ENCODE peak calls at places on chromosome X, in eight cellular contexts. One of them, this sample, is unnamed.

GRCh38 chrX:121975666-121976065 is 928.3 kb downstream of the GLUD2 start:
- DNase-seq in mammary epithelial cell: no peak
- DNase-seq in CD4-positive, alpha-beta T cell: no peak
- DNase-seq in HCT116: no peak
- DNase-seq in glutamatergic neuron: no peak
- DNase-seq in GM20000: no peak
- DNase-seq in psoas muscle: no peak
- DNase-seq in mucosa of descending colon: no peak
- DNase-seq in this sample: no peak

GRCh38 chrX:49896951-49897350 is 17.7 kb downstream of the USP27X start:
- DNase-seq in HCT116: no peak
- DNase-seq in glutamatergic neuron: no peak
- DNase-seq in mucosa of descending colon: no peak
- DNase-seq in CD4-positive, alpha-beta T cell: no peak
- DNase-seq in GM20000: no peak
- DNase-seq in mammary epithelial cell: no peak
- DNase-seq in psoas muscle: no peak
- DNase-seq in this sample: no peak

GRCh38 chrX:53990201-53990600 is 54.1 kb downstream of the PHF8 start:
- DNase-seq in glutamatergic neuron: no peak
- DNase-seq in psoas muscle: no peak
- DNase-seq in CD4-positive, alpha-beta T cell: no peak
- DNase-seq in HCT116: no peak
- DNase-seq in mucosa of descending colon: no peak
- DNase-seq in GM20000: no peak
- DNase-seq in mammary epithelial cell: no peak
- DNase-seq in this sample: no peak

GRCh38 chrX:108323751-108324150 is 114.5 kb downstream of the COL4A6 start:
- DNase-seq in HCT116: no peak
- DNase-seq in CD4-positive, alpha-beta T cell: no peak
- DNase-seq in mucosa of descending colon: no peak
- DNase-seq in GM20000: no peak
- DNase-seq in mammary epithelial cell: no peak
- DNase-seq in glutamatergic neuron: no peak
- DNase-seq in psoas muscle: no peak
- DNase-seq in this sample: no peak

GRCh38 chrX:64204701-64205440 is 637 bp downstream of the AMER1 start:
- DNase-seq in CD4-positive, alpha-beta T cell: peak
- DNase-seq in GM20000: peak
- DNase-seq in mucosa of descending colon: peak
- DNase-seq in HCT116: no peak
- DNase-seq in psoas muscle: peak
- DNase-seq in glutamatergic neuron: peak
- DNase-seq in mammary epithelial cell: peak
- DNase-seq in this sample: peak

GRCh38 chrX:47628980-47629379 is 750 bp downstream of the CFP start:
- DNase-seq in GM20000: no peak
- DNase-seq in mucosa of descending colon: no peak
- DNase-seq in glutamatergic neuron: no peak
- DNase-seq in mammary epithelial cell: no peak
- DNase-seq in CD4-positive, alpha-beta T cell: peak
- DNase-seq in HCT116: no peak
- DNase-seq in psoas muscle: no peak
- DNase-seq in this sample: no peak

GRCh38 chrX:13506574-13506973 is 62.8 kb upstream of the EGFL6 start:
- DNase-seq in psoas muscle: peak
- DNase-seq in HCT116: peak
- DNase-seq in CD4-positive, alpha-beta T cell: peak
- DNase-seq in GM20000: peak
- DNase-seq in mammary epithelial cell: peak
- DNase-seq in glutamatergic neuron: peak
- DNase-seq in mucosa of descending colon: peak
- DNase-seq in this sample: peak

GRCh38 chrX:48468693-48469691 is 1.1 kb downstream of the SLC38A5 start:
- DNase-seq in glutamatergic neuron: peak
- DNase-seq in CD4-positive, alpha-beta T cell: peak
- DNase-seq in mammary epithelial cell: no peak
- DNase-seq in psoas muscle: no peak
- DNase-seq in HCT116: no peak
- DNase-seq in mucosa of descending colon: peak
- DNase-seq in GM20000: peak
- DNase-seq in this sample: no peak

GRCh38 chrX:3250946-3251345 is 95.5 kb downstream of the MXRA5 start:
- DNase-seq in CD4-positive, alpha-beta T cell: no peak
- DNase-seq in GM20000: no peak
- DNase-seq in mucosa of descending colon: no peak
- DNase-seq in mammary epithelial cell: no peak
- DNase-seq in psoas muscle: no peak
- DNase-seq in glutamatergic neuron: no peak
- DNase-seq in HCT116: no peak
- DNase-seq in this sample: no peak

GRCh38 chrX:153055827-153056748 is at the start of gene PNMA3:
- DNase-seq in CD4-positive, alpha-beta T cell: no peak
- DNase-seq in psoas muscle: peak
- DNase-seq in GM20000: no peak
- DNase-seq in glutamatergic neuron: peak
- DNase-seq in mammary epithelial cell: no peak
- DNase-seq in HCT116: no peak
- DNase-seq in mucosa of descending colon: no peak
- DNase-seq in this sample: no peak

GRCh38 chrX:109839694-109840358 is 106.8 kb upstream of the ACSL4 start:
- DNase-seq in mucosa of descending colon: no peak
- DNase-seq in CD4-positive, alpha-beta T cell: no peak
- DNase-seq in glutamatergic neuron: no peak
- DNase-seq in GM20000: no peak
- DNase-seq in mammary epithelial cell: peak
- DNase-seq in HCT116: peak
- DNase-seq in psoas muscle: peak
- DNase-seq in this sample: no peak

GRCh38 chrX:16594490-16594889 is 55.5 kb upstream of the S100G start:
- DNase-seq in GM20000: no peak
- DNase-seq in CD4-positive, alpha-beta T cell: no peak
- DNase-seq in mucosa of descending colon: no peak
- DNase-seq in HCT116: no peak
- DNase-seq in glutamatergic neuron: no peak
- DNase-seq in mammary epithelial cell: no peak
- DNase-seq in psoas muscle: no peak
- DNase-seq in this sample: no peak

GRCh38 chrX:136806891-136807410 is 26.2 kb upstream of the ARHGEF6 start:
- DNase-seq in glutamatergic neuron: no peak
- DNase-seq in psoas muscle: no peak
- DNase-seq in GM20000: no peak
- DNase-seq in mucosa of descending colon: no peak
- DNase-seq in mammary epithelial cell: no peak
- DNase-seq in CD4-positive, alpha-beta T cell: no peak
- DNase-seq in HCT116: no peak
- DNase-seq in this sample: no peak

GRCh38 chrX:134715930-134716619 is 57.8 kb upstream of the PLAC1 start:
- DNase-seq in HCT116: no peak
- DNase-seq in GM20000: no peak
- DNase-seq in glutamatergic neuron: peak
- DNase-seq in mucosa of descending colon: no peak
- DNase-seq in mammary epithelial cell: no peak
- DNase-seq in psoas muscle: no peak
- DNase-seq in CD4-positive, alpha-beta T cell: no peak
- DNase-seq in this sample: no peak

GRCh38 chrX:151711154-151711553 is 4.7 kb upstream of the FATE1 start:
- DNase-seq in HCT116: no peak
- DNase-seq in GM20000: no peak
- DNase-seq in psoas muscle: no peak
- DNase-seq in CD4-positive, alpha-beta T cell: no peak
- DNase-seq in mucosa of descending colon: no peak
- DNase-seq in glutamatergic neuron: no peak
- DNase-seq in mammary epithelial cell: no peak
- DNase-seq in this sample: no peak

GRCh38 chrX:22126311-22126710 is 94.2 kb downstream of the PHEX start:
- DNase-seq in HCT116: no peak
- DNase-seq in glutamatergic neuron: no peak
- DNase-seq in GM20000: no peak
- DNase-seq in CD4-positive, alpha-beta T cell: no peak
- DNase-seq in mucosa of descending colon: no peak
- DNase-seq in mammary epithelial cell: no peak
- DNase-seq in psoas muscle: no peak
- DNase-seq in this sample: no peak

GRCh38 chrX:131225078-131225477 is 64.0 kb downstream of the IGSF1 start:
- DNase-seq in GM20000: no peak
- DNase-seq in mammary epithelial cell: no peak
- DNase-seq in psoas muscle: no peak
- DNase-seq in CD4-positive, alpha-beta T cell: no peak
- DNase-seq in mucosa of descending colon: no peak
- DNase-seq in HCT116: no peak
- DNase-seq in glutamatergic neuron: no peak
- DNase-seq in this sample: no peak

GRCh38 chrX:43655151-43655676 is 885 bp upstream of the MAOA start:
- DNase-seq in CD4-positive, alpha-beta T cell: peak
- DNase-seq in GM20000: no peak
- DNase-seq in mucosa of descending colon: peak
- DNase-seq in HCT116: no peak
- DNase-seq in psoas muscle: peak
- DNase-seq in mammary epithelial cell: peak
- DNase-seq in glutamatergic neuron: peak
- DNase-seq in this sample: no peak

GRCh38 chrX:114071412-114071811 is 512.5 kb upstream of the HTR2C start:
- DNase-seq in mucosa of descending colon: no peak
- DNase-seq in HCT116: no peak
- DNase-seq in psoas muscle: no peak
- DNase-seq in mammary epithelial cell: no peak
- DNase-seq in GM20000: no peak
- DNase-seq in glutamatergic neuron: no peak
- DNase-seq in CD4-positive, alpha-beta T cell: no peak
- DNase-seq in this sample: no peak

GRCh38 chrX:114077773-114078172 is 506.1 kb upstream of the HTR2C start:
- DNase-seq in HCT116: no peak
- DNase-seq in mammary epithelial cell: no peak
- DNase-seq in CD4-positive, alpha-beta T cell: no peak
- DNase-seq in psoas muscle: no peak
- DNase-seq in mucosa of descending colon: no peak
- DNase-seq in GM20000: no peak
- DNase-seq in glutamatergic neuron: no peak
- DNase-seq in this sample: no peak

GRCh38 chrX:114073926-114074325 is 510.0 kb upstream of the HTR2C start:
- DNase-seq in CD4-positive, alpha-beta T cell: no peak
- DNase-seq in GM20000: no peak
- DNase-seq in mammary epithelial cell: no peak
- DNase-seq in glutamatergic neuron: no peak
- DNase-seq in mucosa of descending colon: no peak
- DNase-seq in psoas muscle: no peak
- DNase-seq in HCT116: no peak
- DNase-seq in this sample: no peak

DNA sequence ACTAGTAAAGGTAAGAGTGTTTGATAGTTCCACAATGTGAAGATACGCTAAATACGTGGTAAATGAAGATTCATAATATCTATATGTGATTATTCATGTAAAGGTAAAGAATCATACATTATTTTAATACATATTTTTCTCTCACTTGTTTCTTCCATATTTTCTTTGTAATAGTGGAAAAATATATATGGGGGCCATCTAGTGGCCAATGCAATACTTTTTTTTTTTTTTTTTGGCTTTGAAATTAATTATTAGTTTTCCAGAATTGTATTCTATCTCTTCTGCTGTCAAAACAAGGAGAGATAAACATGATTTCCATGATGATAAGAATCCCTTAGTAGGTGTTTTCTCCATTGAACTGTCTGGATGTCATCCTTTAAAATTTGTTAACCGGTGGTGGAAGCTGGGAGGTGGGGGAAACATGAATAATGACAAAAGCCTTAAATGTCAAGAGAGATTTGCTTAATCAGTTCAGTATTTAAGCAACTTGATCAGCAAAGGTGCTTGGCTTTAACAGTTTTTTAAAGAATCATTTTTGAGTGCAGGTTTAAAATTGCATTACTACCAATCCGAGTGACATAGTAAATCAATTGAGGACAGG is 508.7 kb upstream of the HTR2C start:
- DNase-seq in HCT116: no peak
- DNase-seq in CD4-positive, alpha-beta T cell: no peak
- DNase-seq in psoas muscle: no peak
- DNase-seq in glutamatergic neuron: no peak
- DNase-seq in GM20000: no peak
- DNase-seq in mammary epithelial cell: no peak
- DNase-seq in mucosa of descending colon: no peak
- DNase-seq in this sample: no peak
- TF ChIP-seq CTCF in HCT116: peak
- TF ChIP-seq CTCF in CD4-positive, alpha-beta T cell: no peak
- TF ChIP-seq CTCF in psoas muscle: peak
- TF ChIP-seq CTCF in glutamatergic neuron: peak
- TF ChIP-seq CTCF in GM20000: no peak
- TF ChIP-seq CTCF in mammary epithelial cell: peak
- TF ChIP-seq CTCF in mucosa of descending colon: no peak
- TF ChIP-seq CTCF in this sample: peak

GRCh38 chrX:124502599-124502998 is 156.2 kb downstream of the SH2D1A start:
- DNase-seq in psoas muscle: no peak
- DNase-seq in glutamatergic neuron: no peak
- DNase-seq in HCT116: no peak
- DNase-seq in mucosa of descending colon: no peak
- DNase-seq in GM20000: no peak
- DNase-seq in mammary epithelial cell: no peak
- DNase-seq in CD4-positive, alpha-beta T cell: no peak
- DNase-seq in this sample: no peak
- TF ChIP-seq CTCF in psoas muscle: no peak
- TF ChIP-seq CTCF in glutamatergic neuron: no peak
- TF ChIP-seq CTCF in HCT116: no peak
- TF ChIP-seq CTCF in mucosa of descending colon: no peak
- TF ChIP-seq CTCF in GM20000: no peak
- TF ChIP-seq CTCF in mammary epithelial cell: no peak
- TF ChIP-seq CTCF in CD4-positive, alpha-beta T cell: no peak
- TF ChIP-seq CTCF in this sample: no peak

DNA sequence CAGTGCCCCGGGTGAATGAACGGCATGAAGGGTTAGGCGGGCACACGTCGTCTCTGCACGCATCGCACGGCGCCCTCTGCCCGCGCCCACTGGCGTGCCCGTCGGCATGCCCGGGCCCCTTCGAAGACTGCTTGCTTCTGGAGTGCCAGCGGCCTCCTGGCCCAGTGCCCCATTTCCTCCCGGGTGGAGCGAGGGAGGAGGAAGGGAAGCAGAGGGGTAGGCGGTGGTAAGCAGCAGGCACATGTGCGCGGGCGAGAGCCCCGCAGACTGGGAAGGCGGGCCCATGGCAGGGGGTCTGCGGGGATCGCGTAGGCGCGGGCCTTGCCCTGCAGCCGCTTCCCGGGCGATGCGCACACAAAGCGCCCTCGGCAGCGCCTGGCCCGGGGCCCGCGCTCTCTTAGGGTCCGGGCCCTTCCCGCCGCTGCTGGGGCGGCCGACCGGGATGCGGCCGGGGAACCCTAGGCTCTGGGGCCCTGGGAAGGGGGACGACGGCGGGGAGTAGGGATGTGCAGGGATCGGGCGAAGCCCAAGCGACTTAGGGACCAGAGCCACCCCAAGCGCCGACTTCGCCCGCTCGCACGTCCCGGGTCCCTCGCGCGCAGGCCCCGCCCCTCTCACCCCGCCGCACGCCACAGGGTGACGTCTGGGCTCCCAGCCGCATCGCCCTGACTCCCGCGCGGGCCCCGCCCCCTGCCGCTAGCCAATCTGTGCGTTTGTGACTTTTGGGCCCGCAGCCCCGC is 866 bp upstream of the EMD start:
- DNase-seq in HCT116: no peak
- DNase-seq in psoas muscle: peak
- DNase-seq in mammary epithelial cell: no peak
- DNase-seq in mucosa of descending colon: peak
- DNase-seq in glutamatergic neuron: peak
- DNase-seq in CD4-positive, alpha-beta T cell: peak
- DNase-seq in GM20000: peak
- DNase-seq in this sample: no peak
- TF ChIP-seq CTCF in HCT116: no peak
- TF ChIP-seq CTCF in psoas muscle: no peak
- TF ChIP-seq CTCF in mammary epithelial cell: no peak
- TF ChIP-seq CTCF in mucosa of descending colon: no peak
- TF ChIP-seq CTCF in glutamatergic neuron: no peak
- TF ChIP-seq CTCF in CD4-positive, alpha-beta T cell: no peak
- TF ChIP-seq CTCF in GM20000: no peak
- TF ChIP-seq CTCF in this sample: no peak

GRCh38 chrX:36961590-36961989 is 46.6 kb upstream of the FAM47C start:
- DNase-seq in glutamatergic neuron: peak
- DNase-seq in psoas muscle: no peak
- DNase-seq in CD4-positive, alpha-beta T cell: no peak
- DNase-seq in GM20000: no peak
- DNase-seq in mammary epithelial cell: no peak
- DNase-seq in HCT116: peak
- DNase-seq in mucosa of descending colon: no peak
- DNase-seq in this sample: no peak
- TF ChIP-seq CTCF in glutamatergic neuron: no peak
- TF ChIP-seq CTCF in psoas muscle: no peak
- TF ChIP-seq CTCF in CD4-positive, alpha-beta T cell: no peak
- TF ChIP-seq CTCF in GM20000: no peak
- TF ChIP-seq CTCF in mammary epithelial cell: no peak
- TF ChIP-seq CTCF in HCT116: peak
- TF ChIP-seq CTCF in mucosa of descending colon: no peak
- TF ChIP-seq CTCF in this sample: no peak

This sample was measured in GM13977.